ENCODE peak calls at places on chromosomes 3 and 15, in eight cellular contexts. H is PC-3; G is mammary epithelial cell; R is CD4-positive, alpha-beta T cell; W is CD8-positive, alpha-beta memory T cell; Y is OCI-LY7; Q is testis; V is tibial nerve. K is an unnamed sample.

GRCh38 chr3:56613016-56613415 is 56.0 kb downstream of the CCDC66 start:
- DNase-seq in H (no peak), G (no peak), R (no peak), W (no peak), Q (no peak), Y (no peak), V (no peak), K (no peak)

GRCh38 chr15:80942746-80943565 is 46.7 kb downstream of the MESD start:
- DNase-seq in W (no peak), G (no peak), R (no peak), Y (no peak), Q (peak; percentile 71), H (no peak), V (no peak), K (no peak)

GRCh38 chr3:83460051-83460450 is 1498.7 kb upstream of the CADM2 start:
- DNase-seq in Q (no peak), W (no peak), V (no peak), G (no peak), H (peak; percentile 30), R (no peak), Y (no peak), K (no peak)

GRCh38 chr3:66179813-66180212 is 41.0 kb upstream of the SLC25A26 start:
- DNase-seq in G (no peak), Y (no peak), Q (no peak), W (no peak), H (no peak), V (no peak), R (no peak), K (no peak)

GRCh38 chr15:70096215-70096974 is 1.3 kb downstream of the TLE3 start:
- DNase-seq in H (peak; percentile 74), R (peak; percentile 57), Y (peak; percentile 67), G (peak; percentile 62), W (peak; percentile 57), Q (peak; percentile 63), V (peak; percentile 33), K (no peak)

GRCh38 chr15:68149059-68149458 is 56.1 kb downstream of the CALML4 start:
- DNase-seq in R (no peak), V (no peak), G (peak; percentile 8), Q (no peak), W (no peak), H (peak; percentile 55), Y (no peak), K (no peak)

GRCh38 chr3:150760431-150761200 is 2.4 kb downstream of the SIAH2 start:
- DNase-seq in Y (no peak), W (peak; percentile 16), H (no peak), G (no peak), V (no peak), Q (no peak), R (no peak), K (no peak)

GRCh38 chr3:44931791-44932190 is 44.2 kb downstream of the ZDHHC3 start:
- DNase-seq in Y (no peak), R (no peak), H (no peak), W (no peak), Q (no peak), V (no peak), G (no peak), K (no peak)

GRCh38 chr3:197730200-197730599 is 6.5 kb downstream of the RUBCN start:
- DNase-seq in W (peak; percentile 16), Q (no peak), Y (no peak), G (peak; percentile 96), V (no peak), R (no peak), H (peak; percentile 83), K (no peak)

GRCh38 chr15:49815506-49815905 is 194.7 kb downstream of the DTWD1 start:
- DNase-seq in H (no peak), Y (no peak), R (no peak), G (no peak), W (no peak), Q (no peak), V (no peak), K (no peak)

GRCh38 chr3:121995190-121996137 is 26.6 kb downstream of the ILDR1 start:
- DNase-seq in Y (peak; percentile 87), G (peak; percentile 93), W (peak; percentile 6), Q (peak; percentile 71), H (peak; percentile 98), V (peak; percentile 20), R (no peak), K (peak; percentile 10)

GRCh38 chr15:68352401-68353062 is 75.0 kb downstream of the FEM1B start:
- DNase-seq in G (peak; percentile 91), V (no peak), Q (no peak), Y (peak; percentile 48), W (no peak), R (no peak), H (peak; percentile 97), K (no peak)

GRCh38 chr15:92807971-92808571 is 92.1 kb upstream of the CHD2 start:
- DNase-seq in Y (peak; percentile 50), W (peak; percentile 23), Q (peak; percentile 53), V (no peak), G (peak; percentile 40), H (peak; percentile 31), R (no peak), K (no peak)

GRCh38 chr3:37537914-37538691 is 323.6 kb upstream of the CTDSPL start:
- DNase-seq in W (no peak), Y (no peak), R (no peak), H (no peak), V (no peak), Q (no peak), G (no peak), K (no peak)

GRCh38 chr15:59814409-59814808 is 125.3 kb upstream of the BNIP2 start:
- DNase-seq in V (no peak), Y (no peak), R (peak; percentile 50), W (peak; percentile 71), G (no peak), H (no peak), Q (no peak), K (no peak)

GRCh38 chr3:67617518-67617917 is 36.9 kb downstream of the SUCLG2 start:
- DNase-seq in H (no peak), Y (peak; percentile 65), G (no peak), V (no peak), W (no peak), R (no peak), Q (no peak), K (no peak)

GRCh38 chr3:18734309-18734708 is 309.2 kb upstream of the SATB1 start:
- DNase-seq in H (no peak), W (no peak), V (no peak), R (no peak), G (no peak), Y (no peak), Q (no peak), K (no peak)

GRCh38 chr15:65092046-65092770 is 15.7 kb downstream of the KBTBD13 start:
- DNase-seq in R (no peak), G (no peak), W (no peak), Q (no peak), V (no peak), H (no peak), Y (no peak), K (no peak)

GRCh38 chr15:65095011-65095746 is 18.6 kb downstream of the KBTBD13 start:
- DNase-seq in G (no peak), H (no peak), Q (no peak), R (no peak), V (no peak), Y (no peak), W (no peak), K (no peak)

GRCh38 chr15:65094294-65094995 is 17.9 kb downstream of the KBTBD13 start:
- DNase-seq in R (no peak), H (no peak), G (peak; percentile 22), Y (no peak), Q (no peak), V (no peak), W (no peak), K (no peak)

GRCh38 chr15:65095747-65096104 is 19.2 kb downstream of the KBTBD13 start:
- DNase-seq in W (no peak), G (no peak), H (no peak), Q (no peak), R (no peak), Y (no peak), V (no peak), K (no peak)

GRCh38 chr15:65092911-65093792 is 16.6 kb downstream of the KBTBD13 start:
- DNase-seq in Y (no peak), H (no peak), R (no peak), Q (no peak), W (no peak), G (no peak), V (no peak), K (no peak)
- H3K27ac ChIP-seq in Y (no peak overlapping the region), H (no peak overlapping the region), R (no peak overlapping the region), Q (no peak overlapping the region), W (no peak overlapping the region), G (no peak overlapping the region), V (no peak overlapping the region), K (peak overlapping the region; percentile 30)

GRCh38 chr3:129425213-129425612 is 3.2 kb downstream of the EFCAB12 start:
- DNase-seq in R (no peak), H (no peak), Y (no peak), V (no peak), W (no peak), G (no peak), Q (no peak), K (no peak)
- H3K27ac ChIP-seq in R (no peak overlapping the region), H (peak overlapping the region; percentile 59), Y (no peak overlapping the region), V (no peak overlapping the region), W (no peak overlapping the region), G (peak overlapping the region; percentile 31), Q (no peak overlapping the region), K (no peak overlapping the region)

DNA sequence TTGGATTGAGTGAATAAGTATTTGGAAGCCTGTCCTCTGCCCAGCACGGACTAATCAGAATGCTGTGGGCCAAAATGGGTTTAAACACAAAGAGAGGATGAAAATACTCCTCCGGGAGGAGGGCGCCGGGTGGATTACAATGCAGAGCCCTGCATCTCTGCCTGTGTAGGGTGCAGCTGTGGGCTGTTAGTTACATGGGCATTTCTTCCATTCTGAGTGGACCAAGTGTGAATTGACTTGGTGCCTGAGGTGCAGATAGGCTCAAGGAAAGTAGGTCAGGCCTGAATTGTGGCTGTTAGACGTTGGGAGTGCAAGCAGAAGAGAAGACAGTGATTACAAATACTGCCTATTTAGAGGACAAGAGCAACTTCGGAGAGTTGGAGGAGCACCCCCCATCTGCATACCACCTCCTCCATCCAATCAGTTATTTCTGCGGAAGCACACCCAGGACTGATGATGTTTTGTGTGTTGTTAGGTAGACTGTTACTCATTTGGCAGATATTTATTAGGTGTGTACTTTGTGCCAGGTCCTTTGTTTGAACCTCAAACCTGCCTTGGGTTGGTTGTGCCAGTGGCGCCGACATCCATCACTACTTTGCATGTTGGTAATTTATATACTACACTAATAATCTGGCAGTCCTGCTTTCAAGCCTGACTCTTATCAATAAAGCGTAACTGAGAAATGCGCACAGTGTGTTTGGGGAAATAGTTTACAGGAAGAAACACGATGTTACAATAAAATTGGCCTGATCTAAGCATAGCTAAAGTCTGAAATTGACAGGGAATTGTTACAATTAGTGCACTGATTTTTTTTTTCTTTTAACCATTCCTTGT is 33.0 kb downstream of the PTPRG start:
- DNase-seq in H (no peak), G (no peak), V (no peak), Q (peak; percentile 34), R (no peak), W (no peak), Y (no peak), K (no peak)
- H3K27ac ChIP-seq in H (no peak overlapping the region), G (no peak overlapping the region), V (no peak overlapping the region), Q (peak overlapping the region; percentile 75), R (no peak overlapping the region), W (no peak overlapping the region), Y (no peak overlapping the region), K (no peak overlapping the region)

DNA sequence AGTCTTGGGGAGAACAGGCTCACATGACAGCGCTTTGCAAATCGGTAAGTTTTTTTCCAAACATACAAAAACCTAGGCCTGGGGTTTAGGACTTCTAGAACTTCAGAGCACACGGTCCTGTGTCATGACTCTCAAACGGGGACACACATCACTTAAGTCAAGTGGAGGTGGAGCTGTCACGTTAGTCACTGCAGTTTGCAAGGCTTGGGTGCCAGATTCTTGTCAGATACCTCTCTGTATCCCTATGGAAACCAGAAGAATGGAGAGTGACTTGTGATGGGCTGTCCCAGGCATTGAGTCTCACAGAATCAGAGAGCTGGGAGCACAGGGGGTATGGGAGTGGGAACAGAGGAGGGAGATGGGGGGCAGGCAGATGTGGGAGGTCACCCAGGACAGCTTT is 64.8 kb downstream of the DUT start:
- DNase-seq in Q (no peak), W (no peak), G (no peak), Y (no peak), R (no peak), V (no peak), H (no peak), K (no peak)
- H3K27ac ChIP-seq in Q (peak overlapping the region; percentile 50), W (no peak overlapping the region), G (no peak overlapping the region), Y (no peak overlapping the region), R (no peak overlapping the region), V (peak overlapping the region; percentile 46), H (no peak overlapping the region), K (peak overlapping the region; percentile 24)